ENCODE peak calls at places on chromosomes 11 and 22, in four cellular contexts. One of them, this sample, is unnamed.
A peak's percentile ranks its signal among the peaks of the same experiment; 100 is the strongest.

GRCh38 chr11:71446942-71447688 is 1.1 kb downstream of the DHCR7 start:
- DNase-seq in progenitor cell of endocrine pancreas: no peak
- DNase-seq in tibial nerve: peak; percentile 62
- DNase-seq in GM06990: no peak
- DNase-seq in this sample: no peak

GRCh38 chr11:8329336-8329735 is 65.7 kb upstream of the LMO1 start:
- DNase-seq in progenitor cell of endocrine pancreas: no peak
- DNase-seq in tibial nerve: no peak
- DNase-seq in GM06990: no peak
- DNase-seq in this sample: no peak

GRCh38 chr11:29208117-29208516 is 808.7 kb downstream of the KCNA4 start:
- DNase-seq in progenitor cell of endocrine pancreas: no peak
- DNase-seq in tibial nerve: no peak
- DNase-seq in GM06990: no peak
- DNase-seq in this sample: no peak

GRCh38 chr11:95503047-95503446 is 272.0 kb upstream of the SESN3 start:
- DNase-seq in progenitor cell of endocrine pancreas: no peak
- DNase-seq in tibial nerve: no peak
- DNase-seq in GM06990: no peak
- DNase-seq in this sample: no peak

GRCh38 chr22:22988150-22988549 is 82.2 kb upstream of the GNAZ start:
- DNase-seq in progenitor cell of endocrine pancreas: no peak
- DNase-seq in tibial nerve: no peak
- DNase-seq in GM06990: no peak
- DNase-seq in this sample: no peak

GRCh38 chr11:12441081-12441801 is 63.9 kb downstream of the PARVA start:
- DNase-seq in progenitor cell of endocrine pancreas: no peak
- DNase-seq in tibial nerve: no peak
- DNase-seq in GM06990: no peak
- DNase-seq in this sample: no peak

GRCh38 chr22:47801541-47802245 is 1039.2 kb downstream of the TBC1D22A start:
- DNase-seq in progenitor cell of endocrine pancreas: no peak
- DNase-seq in tibial nerve: no peak
- DNase-seq in GM06990: no peak
- DNase-seq in this sample: no peak

GRCh38 chr11:93024376-93024775 is 54.9 kb downstream of the MTNR1B start:
- DNase-seq in progenitor cell of endocrine pancreas: no peak
- DNase-seq in tibial nerve: no peak
- DNase-seq in GM06990: no peak
- DNase-seq in this sample: no peak

GRCh38 chr11:44113572-44113971 is 18.1 kb downstream of the EXT2 start:
- DNase-seq in progenitor cell of endocrine pancreas: no peak
- DNase-seq in tibial nerve: no peak
- DNase-seq in GM06990: no peak
- DNase-seq in this sample: no peak

GRCh38 chr11:99406345-99406744 is 385.6 kb downstream of the CNTN5 start:
- DNase-seq in progenitor cell of endocrine pancreas: no peak
- DNase-seq in tibial nerve: no peak
- DNase-seq in GM06990: no peak
- DNase-seq in this sample: no peak

GRCh38 chr11:59660621-59661020 is 8.2 kb downstream of the PATL1 start:
- DNase-seq in progenitor cell of endocrine pancreas: no peak
- DNase-seq in tibial nerve: no peak
- DNase-seq in GM06990: no peak
- DNase-seq in this sample: no peak

GRCh38 chr22:26673485-26673884 is 16.1 kb downstream of the MIAT start:
- DNase-seq in progenitor cell of endocrine pancreas: no peak
- DNase-seq in tibial nerve: no peak
- DNase-seq in GM06990: no peak
- DNase-seq in this sample: no peak

GRCh38 chr11:99461913-99462312 is 441.2 kb downstream of the CNTN5 start:
- DNase-seq in progenitor cell of endocrine pancreas: no peak
- DNase-seq in tibial nerve: no peak
- DNase-seq in GM06990: no peak
- DNase-seq in this sample: no peak

GRCh38 chr11:36426226-36426848 is 83.7 kb downstream of the TRAF6 start:
- DNase-seq in progenitor cell of endocrine pancreas: no peak
- DNase-seq in tibial nerve: no peak
- DNase-seq in GM06990: no peak
- DNase-seq in this sample: no peak

GRCh38 chr11:95338430-95338991 is 107.5 kb upstream of the SESN3 start:
- DNase-seq in progenitor cell of endocrine pancreas: no peak
- DNase-seq in tibial nerve: peak; percentile 53
- DNase-seq in GM06990: no peak
- DNase-seq in this sample: no peak

GRCh38 chr11:35424157-35424945 is 5.0 kb upstream of the SLC1A2 start:
- DNase-seq in progenitor cell of endocrine pancreas: no peak
- DNase-seq in tibial nerve: no peak
- DNase-seq in GM06990: no peak
- DNase-seq in this sample: no peak

GRCh38 chr11:10913075-10913474 is 55.2 kb upstream of the ZBED5 start:
- DNase-seq in progenitor cell of endocrine pancreas: no peak
- DNase-seq in tibial nerve: no peak
- DNase-seq in GM06990: no peak
- DNase-seq in this sample: no peak

GRCh38 chr11:31641477-31642062 is 132.0 kb downstream of the ELP4 start:
- DNase-seq in progenitor cell of endocrine pancreas: peak; percentile 19
- DNase-seq in tibial nerve: no peak
- DNase-seq in GM06990: no peak
- DNase-seq in this sample: peak; percentile 53

GRCh38 chr11:43367382-43368178 is 8.9 kb downstream of the TTC17 start:
- DNase-seq in progenitor cell of endocrine pancreas: no peak
- DNase-seq in tibial nerve: no peak
- DNase-seq in GM06990: no peak
- DNase-seq in this sample: no peak

GRCh38 chr11:19977941-19978340 is 182.3 kb downstream of the DBX1 start:
- DNase-seq in progenitor cell of endocrine pancreas: no peak
- DNase-seq in tibial nerve: no peak
- DNase-seq in GM06990: no peak
- DNase-seq in this sample: no peak

GRCh38 chr22:37428649-37429586 is 1.6 kb upstream of the ELFN2 start:
- DNase-seq in progenitor cell of endocrine pancreas: peak; percentile 66
- DNase-seq in tibial nerve: no peak
- DNase-seq in GM06990: no peak
- DNase-seq in this sample: peak; percentile 77

GRCh38 chr11:13098067-13098466 is 89.0 kb downstream of the RASSF10 start:
- DNase-seq in progenitor cell of endocrine pancreas: no peak
- DNase-seq in tibial nerve: no peak
- DNase-seq in GM06990: no peak
- DNase-seq in this sample: no peak

GRCh38 chr11:87970762-87971161 is 204.5 kb downstream of the RAB38 start:
- DNase-seq in progenitor cell of endocrine pancreas: no peak
- DNase-seq in tibial nerve: no peak
- DNase-seq in GM06990: no peak
- DNase-seq in this sample: no peak

GRCh38 chr11:117071344-117071787 is 26.9 kb downstream of the SIK3 start:
- DNase-seq in progenitor cell of endocrine pancreas: no peak
- DNase-seq in tibial nerve: peak; percentile 71
- DNase-seq in GM06990: no peak
- DNase-seq in this sample: no peak

GRCh38 chr22:32753591-32753990 is 47.9 kb upstream of the TIMP3 start:
- DNase-seq in progenitor cell of endocrine pancreas: no peak
- DNase-seq in tibial nerve: no peak
- DNase-seq in GM06990: no peak
- DNase-seq in this sample: no peak

GRCh38 chr22:30627480-30627879 is 8.1 kb upstream of the SLC35E4 start:
- DNase-seq in progenitor cell of endocrine pancreas: no peak
- DNase-seq in tibial nerve: no peak
- DNase-seq in GM06990: no peak
- DNase-seq in this sample: no peak

GRCh38 chr22:30210235-30210831 is 36.2 kb downstream of the LIF start:
- DNase-seq in progenitor cell of endocrine pancreas: no peak
- DNase-seq in tibial nerve: no peak
- DNase-seq in GM06990: no peak
- DNase-seq in this sample: no peak

GRCh38 chr11:126929186-126930085 is 71.1 kb downstream of the KIRREL3 start:
- DNase-seq in progenitor cell of endocrine pancreas: no peak
- DNase-seq in tibial nerve: no peak
- DNase-seq in GM06990: no peak
- DNase-seq in this sample: no peak

GRCh38 chr22:35728639-35729308 is 11.1 kb downstream of the APOL5 start:
- DNase-seq in progenitor cell of endocrine pancreas: no peak
- DNase-seq in tibial nerve: no peak
- DNase-seq in GM06990: no peak
- DNase-seq in this sample: no peak
- TF ChIP-seq CTCF in progenitor cell of endocrine pancreas: no peak
- TF ChIP-seq CTCF in tibial nerve: no peak
- TF ChIP-seq CTCF in GM06990: no peak
- TF ChIP-seq CTCF in this sample: no peak

GRCh38 chr11:104259121-104259610 is 95.2 kb upstream of the PDGFD start:
- DNase-seq in progenitor cell of endocrine pancreas: no peak
- DNase-seq in tibial nerve: no peak
- DNase-seq in GM06990: no peak
- DNase-seq in this sample: no peak

GRCh38 chr11:104260456-104260855 is 96.5 kb upstream of the PDGFD start:
- DNase-seq in progenitor cell of endocrine pancreas: no peak
- DNase-seq in tibial nerve: no peak
- DNase-seq in GM06990: no peak
- DNase-seq in this sample: no peak

GRCh38 chr11:104254347-104254746 is 90.4 kb upstream of the PDGFD start:
- DNase-seq in progenitor cell of endocrine pancreas: peak; percentile 13
- DNase-seq in tibial nerve: no peak
- DNase-seq in GM06990: peak; percentile 16
- DNase-seq in this sample: peak; percentile 68

DNA sequence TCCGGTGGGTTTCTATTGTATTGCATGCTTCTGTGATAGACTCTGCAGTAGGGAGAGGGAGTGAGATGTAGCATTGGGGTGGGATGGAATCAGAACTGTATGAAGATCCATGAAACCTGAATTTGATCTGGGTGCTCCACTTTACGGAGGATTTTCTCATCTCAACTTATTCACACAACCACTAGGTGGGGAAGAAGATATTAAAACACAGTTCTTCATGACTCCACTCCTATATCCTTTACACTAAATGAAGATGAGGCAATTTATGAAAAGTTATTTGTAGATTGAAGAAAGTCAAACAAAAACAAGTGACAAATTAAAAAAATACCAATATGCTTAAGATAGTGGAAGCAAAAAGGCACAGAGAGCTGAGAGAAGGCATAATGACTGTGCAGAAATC is 92.6 kb upstream of the PDGFD start:
- DNase-seq in progenitor cell of endocrine pancreas: no peak
- DNase-seq in tibial nerve: no peak
- DNase-seq in GM06990: no peak
- DNase-seq in this sample: no peak
- TF ChIP-seq CTCF in progenitor cell of endocrine pancreas: no peak
- TF ChIP-seq CTCF in tibial nerve: no peak
- TF ChIP-seq CTCF in GM06990: peak; percentile 5
- TF ChIP-seq CTCF in this sample: peak; percentile 12

DNA sequence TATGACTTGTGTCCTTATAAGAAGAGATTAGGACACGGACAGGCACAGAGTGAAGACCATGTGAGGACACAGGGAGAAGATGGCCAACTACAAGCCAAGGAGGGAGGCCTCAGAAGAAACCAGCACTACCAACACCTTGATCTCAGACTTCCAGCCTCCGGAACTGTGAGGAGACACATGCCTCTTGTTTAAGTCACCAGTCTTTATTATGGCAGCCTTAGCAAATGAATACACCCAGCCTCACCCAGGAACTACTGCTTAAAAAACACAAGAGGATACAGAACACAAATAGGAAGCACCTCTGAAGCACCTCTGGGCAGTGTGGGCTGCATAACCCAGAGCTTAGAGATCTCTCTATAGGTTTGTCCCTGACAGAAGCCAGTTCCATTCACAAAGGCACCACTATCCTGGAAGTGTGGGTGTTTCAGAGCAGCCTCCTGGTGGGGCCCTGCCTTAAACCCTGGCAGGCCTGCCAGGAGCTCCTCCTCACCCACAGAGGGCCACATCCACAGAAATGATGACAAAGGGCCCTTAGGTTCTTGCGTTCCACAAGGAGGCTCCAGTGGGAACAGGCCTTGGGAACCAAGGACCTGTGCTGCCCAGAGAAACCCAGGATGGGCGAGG is 58.8 kb downstream of the CHRDL2 start:
- DNase-seq in progenitor cell of endocrine pancreas: no peak
- DNase-seq in tibial nerve: no peak
- DNase-seq in GM06990: no peak
- DNase-seq in this sample: no peak
- TF ChIP-seq CTCF in progenitor cell of endocrine pancreas: no peak
- TF ChIP-seq CTCF in tibial nerve: no peak
- TF ChIP-seq CTCF in GM06990: no peak
- TF ChIP-seq CTCF in this sample: no peak

GRCh38 chr22:17964153-17964552 is 60.2 kb downstream of the MICAL3 start:
- DNase-seq in progenitor cell of endocrine pancreas: no peak
- DNase-seq in tibial nerve: no peak
- DNase-seq in GM06990: no peak
- DNase-seq in this sample: no peak

GRCh38 chr22:17962168-17962567 is 62.2 kb downstream of the MICAL3 start:
- DNase-seq in progenitor cell of endocrine pancreas: no peak
- DNase-seq in tibial nerve: no peak
- DNase-seq in GM06990: no peak
- DNase-seq in this sample: no peak

GRCh38 chr22:17963015-17963414 is 61.3 kb downstream of the MICAL3 start:
- DNase-seq in progenitor cell of endocrine pancreas: no peak
- DNase-seq in tibial nerve: no peak
- DNase-seq in GM06990: no peak
- DNase-seq in this sample: no peak

GRCh38 chr22:17960695-17961442 is 63.5 kb downstream of the MICAL3 start:
- DNase-seq in progenitor cell of endocrine pancreas: no peak
- DNase-seq in tibial nerve: no peak
- DNase-seq in GM06990: no peak
- DNase-seq in this sample: no peak

DNA sequence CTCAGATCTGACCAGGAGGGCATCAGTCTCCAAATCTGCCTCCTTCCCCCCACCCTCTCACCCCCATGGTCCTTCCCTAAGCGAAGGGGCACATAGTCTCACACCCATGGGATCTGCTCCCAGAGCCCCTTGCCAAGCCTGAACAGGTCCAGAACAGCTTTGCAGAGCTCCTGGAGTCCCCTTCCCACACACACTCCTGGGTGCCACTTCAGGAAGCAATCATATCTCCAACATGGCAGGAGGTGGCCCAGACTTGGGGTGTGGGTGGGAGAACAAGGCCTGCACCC is 63.0 kb downstream of the MICAL3 start:
- DNase-seq in progenitor cell of endocrine pancreas: no peak
- DNase-seq in tibial nerve: no peak
- DNase-seq in GM06990: no peak
- DNase-seq in this sample: no peak
- TF ChIP-seq CTCF in progenitor cell of endocrine pancreas: no peak
- TF ChIP-seq CTCF in tibial nerve: no peak
- TF ChIP-seq CTCF in GM06990: no peak
- TF ChIP-seq CTCF in this sample: no peak

This sample was measured in glutamatergic neuron.